ENCODE peak calls at places on chromosomes 11 and 22, in nine cellular contexts. H is ovary, G is foreskin keratinocyte, F is tibial nerve, P is kidney, V is coronary artery, M is neural progenitor cell, K is PC-3, D is brain microvascular endothelial cell. Q is an unnamed sample.

GRCh38 chr11:12704049-12704448 is 29.8 kb downstream of the TEAD1 start:
- DNase-seq in H (no peak), G (peak; percentile 68), F (no peak), P (no peak), V (no peak), M (no peak), K (peak; percentile 30), D (peak; percentile 75), Q (peak; percentile 46)

GRCh38 chr11:94787798-94788197 is 19.6 kb downstream of the AMOTL1 start:
- DNase-seq in H (no peak), G (no peak), F (no peak), P (no peak), V (no peak), M (no peak), K (peak; percentile 51), D (no peak), Q (no peak)

GRCh38 chr11:46338988-46339666 is 8.1 kb upstream of the DGKZ start:
- DNase-seq in H (no peak), G (no peak), F (no peak), P (peak; percentile 82), V (no peak), M (peak; percentile 67), K (peak; percentile 21), D (no peak), Q (no peak)

GRCh38 chr11:59284773-59285129 is 72.0 kb upstream of the MPEG1 start:
- DNase-seq in H (no peak), G (no peak), F (no peak), P (no peak), V (no peak), M (no peak), K (no peak), D (no peak), Q (no peak)

GRCh38 chr11:115066111-115066660 is 387.9 kb downstream of the NXPE2 start:
- DNase-seq in H (no peak), G (no peak), F (no peak), P (no peak), V (no peak), M (no peak), K (no peak), D (no peak), Q (no peak)

GRCh38 chr22:49880281-49880680 is 26.6 kb downstream of the ZBED4 start:
- DNase-seq in H (no peak), G (no peak), F (no peak), P (no peak), V (no peak), M (no peak), K (no peak), D (no peak), Q (no peak)

GRCh38 chr11:132072044-132072879 is 701.8 kb downstream of the NTM start:
- DNase-seq in H (no peak), G (peak; percentile 100), F (no peak), P (no peak), V (no peak), M (no peak), K (peak; percentile 87), D (peak; percentile 96), Q (peak; percentile 91)

GRCh38 chr11:76588455-76589325 is 81.9 kb downstream of the LRRC32 start:
- DNase-seq in H (no peak), G (no peak), F (peak; percentile 36), P (peak; percentile 90), V (no peak), M (no peak), K (no peak), D (peak; percentile 59), Q (no peak)

GRCh38 chr11:113818426-113818825 is 38.8 kb downstream of the CLDN25 start:
- DNase-seq in H (no peak), G (peak; percentile 15), F (no peak), P (no peak), V (no peak), M (no peak), K (peak; percentile 48), D (no peak), Q (no peak)

GRCh38 chr22:25563757-25564319 is 637 bp upstream of the GRK3 start:
- DNase-seq in H (peak; percentile 16), G (no peak), F (peak; percentile 34), P (no peak), V (no peak), M (peak; percentile 33), K (no peak), D (no peak), Q (no peak)

GRCh38 chr11:297666-298405 is 1.5 kb downstream of the IFITM5 start:
- DNase-seq in H (no peak), G (no peak), F (no peak), P (peak; percentile 73), V (no peak), M (peak; percentile 24), K (no peak), D (no peak), Q (no peak)

GRCh38 chr11:48124880-48125279 is 91.7 kb upstream of the OR4B1 start:
- DNase-seq in H (no peak), G (no peak), F (no peak), P (no peak), V (no peak), M (no peak), K (no peak), D (no peak), Q (no peak)

GRCh38 chr11:15818132-15818842 is 538.1 kb downstream of the SOX6 start:
- DNase-seq in H (no peak), G (no peak), F (no peak), P (no peak), V (no peak), M (no peak), K (no peak), D (no peak), Q (no peak)
- TF ChIP-seq CTCF in H (no peak), G (no peak), F (no peak), P (no peak), V (no peak), M (no peak), K (no peak), D (no peak), Q (no peak)

GRCh38 chr11:69966583-69966835 is 111.6 kb upstream of the ANO1 start:
- DNase-seq in H (no peak), G (no peak), F (no peak), P (no peak), V (no peak), M (no peak), K (no peak), D (no peak), Q (no peak)

GRCh38 chr11:69968407-69969347 is 109.4 kb upstream of the ANO1 start:
- DNase-seq in H (no peak), G (no peak), F (no peak), P (peak; percentile 87), V (no peak), M (no peak), K (no peak), D (no peak), Q (no peak)

GRCh38 chr11:69966910-69967309 is 111.2 kb upstream of the ANO1 start:
- DNase-seq in H (no peak), G (no peak), F (no peak), P (no peak), V (no peak), M (no peak), K (no peak), D (no peak), Q (no peak)

GRCh38 chr11:69965821-69966582 is 112.1 kb upstream of the ANO1 start:
- DNase-seq in H (no peak), G (no peak), F (no peak), P (no peak), V (no peak), M (no peak), K (peak; percentile 26), D (no peak), Q (no peak)

GRCh38 chr11:69967484-69967883 is 110.6 kb upstream of the ANO1 start:
- DNase-seq in H (no peak), G (no peak), F (no peak), P (no peak), V (no peak), M (no peak), K (peak; percentile 42), D (no peak), Q (no peak)
- H3K27ac ChIP-seq in H (no peak overlapping the region), G (no peak overlapping the region), F (no peak overlapping the region), P (no peak overlapping the region), V (no peak overlapping the region), M (no peak overlapping the region), K (no peak overlapping the region), D (no peak overlapping the region), Q (no peak overlapping the region)

GRCh38 chr11:105861225-105861624 is 160.8 kb downstream of the MSANTD4 start:
- DNase-seq in H (no peak), G (no peak), F (no peak), P (no peak), V (no peak), M (no peak), K (peak; percentile 48), D (no peak), Q (no peak)
- TF ChIP-seq CTCF in H (no peak), G (peak; percentile 49), F (no peak), P (peak; percentile 22), V (no peak), M (peak; percentile 47), K (peak; percentile 78), D (peak; percentile 21), Q (no peak)

GRCh38 chr22:21663738-21664137 is 2.1 kb upstream of the PPIL2 start:
- DNase-seq in H (no peak), G (no peak), F (no peak), P (no peak), V (no peak), M (no peak), K (no peak), D (no peak), Q (no peak)

GRCh38 chr22:21669026-21669425 is 3.2 kb downstream of the PPIL2 start:
- DNase-seq in H (no peak), G (no peak), F (no peak), P (no peak), V (no peak), M (no peak), K (peak; percentile 55), D (no peak), Q (no peak)

GRCh38 chr22:21661991-21662390 is 3.8 kb upstream of the PPIL2 start:
- DNase-seq in H (no peak), G (no peak), F (no peak), P (no peak), V (no peak), M (no peak), K (no peak), D (no peak), Q (no peak)

GRCh38 chr22:21666786-21667185 is 974 bp downstream of the PPIL2 start:
- DNase-seq in H (no peak), G (no peak), F (no peak), P (no peak), V (no peak), M (no peak), K (no peak), D (no peak), Q (no peak)

DNA sequence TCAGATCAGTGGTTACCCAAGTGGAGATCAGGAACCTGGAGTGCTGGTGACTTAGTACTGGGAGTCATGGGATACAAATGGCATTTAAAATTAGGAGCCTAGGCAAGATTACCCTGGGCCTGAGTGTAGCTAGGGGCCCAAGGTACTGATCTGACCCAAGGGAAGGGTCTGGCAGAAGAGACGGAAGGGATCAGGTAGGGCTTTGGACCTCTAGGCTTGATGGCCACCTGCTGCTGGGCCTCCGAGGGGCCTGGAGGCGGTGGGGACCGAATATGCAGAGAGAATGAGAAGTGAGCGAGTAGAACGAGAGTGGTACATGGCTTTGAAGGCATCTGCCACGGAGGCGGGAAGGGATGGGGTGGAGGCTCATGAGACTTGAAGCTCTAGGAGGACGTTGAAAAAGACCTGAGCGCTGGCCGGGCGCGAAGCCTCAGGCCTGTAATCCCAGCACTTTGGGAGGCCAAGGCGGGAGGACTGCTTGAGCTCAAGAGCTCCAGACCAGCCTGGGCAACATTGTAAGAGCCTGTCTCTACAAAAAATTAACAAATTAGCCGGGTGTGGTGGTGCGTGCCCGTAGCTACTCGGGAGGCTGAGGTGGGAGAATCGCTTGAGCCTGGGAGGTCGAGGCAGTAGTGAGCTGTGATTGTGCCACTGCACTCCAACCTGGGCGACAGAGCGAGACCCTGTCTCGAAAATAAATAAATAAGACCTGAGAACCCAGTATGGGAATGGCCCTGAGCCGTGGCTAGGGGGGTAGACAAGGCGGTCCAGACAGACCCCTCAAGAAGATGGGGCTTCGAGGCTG is 563 bp upstream of the PPIL2 start:
- DNase-seq in H (no peak), G (no peak), F (no peak), P (no peak), V (no peak), M (no peak), K (no peak), D (no peak), Q (no peak)
- H3K27ac ChIP-seq in H (peak overlapping the region; percentile 38), G (no peak overlapping the region), F (peak overlapping the region; percentile 64), P (peak overlapping the region; percentile 69), V (peak overlapping the region; percentile 88), M (no peak overlapping the region), K (no peak overlapping the region), D (peak overlapping the region; percentile 83), Q (peak overlapping the region; percentile 90)